ENCODE peak calls at places on chromosome 1, in seven cellular contexts. A is H1, E is K562, P is SK-N-SH, O is GM12878, Y is HepG2, V is GM12892. J is an unnamed sample.

GRCh38 chr1:86708923-86709322 is 4.5 kb downstream of the SH3GLB1 start:
- DNase-seq in A (no peak), E (no peak), P (no peak), O (no peak), Y (no peak), V (no peak), J (no peak)

GRCh38 chr1:202710070-202711025 is at the start of gene SYT2:
- DNase-seq in A (no peak), E (peak; percentile 81), P (peak; percentile 88), O (no peak), Y (no peak), V (no peak), J (no peak)

GRCh38 chr1:43547538-43548072 is 16.9 kb downstream of the PTPRF start:
- DNase-seq in A (no peak), E (no peak), P (no peak), O (no peak), Y (no peak), V (no peak), J (no peak)

GRCh38 chr1:168312718-168313604 is 32.3 kb downstream of the TBX19 start:
- DNase-seq in A (no peak), E (no peak), P (no peak), O (no peak), Y (no peak), V (no peak), J (no peak)

GRCh38 chr1:243718893-243719292 is 131.2 kb downstream of the AKT3 start:
- DNase-seq in A (no peak), E (no peak), P (no peak), O (no peak), Y (no peak), V (no peak), J (no peak)

GRCh38 chr1:188089461-188089860 is 1260.7 kb downstream of the PLA2G4A start:
- DNase-seq in A (no peak), E (no peak), P (no peak), O (no peak), Y (no peak), V (no peak), J (no peak)

GRCh38 chr1:41448831-41449230 is 35.7 kb downstream of the EDN2 start:
- DNase-seq in A (no peak), E (no peak), P (no peak), O (no peak), Y (no peak), V (no peak), J (no peak)

GRCh38 chr1:69088556-69088955 is 479.2 kb upstream of the LRRC7 start:
- DNase-seq in A (no peak), E (no peak), P (no peak), O (no peak), Y (no peak), V (no peak), J (no peak)

GRCh38 chr1:13710097-13710496 is 10.1 kb downstream of the PRDM2 start:
- DNase-seq in A (no peak), E (no peak), P (no peak), O (no peak), Y (no peak), V (no peak), J (no peak)

GRCh38 chr1:56898888-56899287 is 44.3 kb downstream of the C8A start:
- DNase-seq in A (no peak), E (no peak), P (no peak), O (no peak), Y (no peak), V (no peak), J (no peak)

GRCh38 chr1:56901720-56902119 is 47.1 kb downstream of the C8A start:
- DNase-seq in A (no peak), E (no peak), P (no peak), O (no peak), Y (no peak), V (no peak), J (no peak)

GRCh38 chr1:56898005-56898373 is 43.4 kb downstream of the C8A start:
- DNase-seq in A (no peak), E (no peak), P (no peak), O (no peak), Y (no peak), V (no peak), J (no peak)

GRCh38 chr1:56894014-56894413 is 39.4 kb downstream of the C8A start:
- DNase-seq in A (no peak), E (no peak), P (no peak), O (no peak), Y (no peak), V (no peak), J (no peak)

GRCh38 chr1:56897150-56898004 is 42.8 kb downstream of the C8A start:
- DNase-seq in A (no peak), E (no peak), P (no peak), O (no peak), Y (no peak), V (no peak), J (no peak)
- TF ChIP-seq TAF1 in A (no peak), E (no peak), P (no peak), O (no peak), Y (no peak), V (no peak), J (no peak)

GRCh38 chr1:11978290-11978689 is 2.0 kb upstream of the MFN2 start:
- DNase-seq in A (no peak), E (no peak), P (no peak), O (no peak), Y (no peak), V (no peak), J (no peak)
- TF ChIP-seq POLR2AphosphoS5 in A (no peak), E (no peak), P (no peak), O (no peak), Y (no peak), V (no peak), J (no peak)

GRCh38 chr1:27561126-27561899 is 42.6 kb downstream of the AHDC1 start:
- DNase-seq in A (no peak), E (no peak), P (peak; percentile 86), O (no peak), Y (no peak), V (no peak), J (no peak)
- TF ChIP-seq TAF1 in A (no peak), E (no peak), P (no peak), O (no peak), Y (no peak), V (no peak), J (no peak)

DNA sequence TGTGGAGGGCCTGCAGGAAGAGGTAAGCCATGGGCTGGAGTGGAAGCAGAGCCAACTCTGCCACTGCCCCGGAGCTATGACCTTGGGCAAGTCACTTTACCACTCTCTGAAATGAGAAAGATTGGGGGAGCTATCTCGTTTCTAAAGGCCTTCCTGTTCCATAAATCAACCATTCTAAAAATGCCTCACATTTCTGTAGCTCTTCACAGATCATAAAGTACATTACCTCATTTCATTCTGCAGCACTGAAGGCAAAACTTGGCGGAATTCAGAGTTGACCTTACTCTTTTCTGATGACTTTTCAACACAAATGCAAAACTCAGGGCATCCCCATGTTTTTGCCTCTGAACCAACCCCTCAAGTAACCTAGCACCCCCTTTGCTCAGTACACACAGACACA is 404.0 kb upstream of the NFIA start:
- DNase-seq in A (no peak), E (no peak), P (no peak), O (no peak), Y (no peak), V (no peak), J (no peak)
- TF ChIP-seq POLR2AphosphoS5 in A (no peak), E (no peak), P (no peak), O (no peak), Y (no peak), V (no peak), J (no peak)